ENCODE peak calls at places on chromosome 20, in seven cellular contexts. A is CD8-positive, alpha-beta T cell; Y is esophagus squamous epithelium; L is aorta; J is lower lobe of right lung; K is CD8-positive, alpha-beta memory T cell; I is right cardiac atrium. B is an unnamed sample.

GRCh38 chr20:17226410-17227198 is at the start of gene PCSK2:
- DNase-seq in I (peak; percentile 69), A (no peak), K (no peak), L (peak; percentile 77), Y (no peak), J (peak; percentile 70), B (no peak)

GRCh38 chr20:32343438-32343837 is 14.7 kb upstream of the ASXL1 start:
- DNase-seq in Y (no peak), A (no peak), K (no peak), I (no peak), L (no peak), J (no peak), B (no peak)

GRCh38 chr20:38841570-38841969 is 36.1 kb downstream of the PPP1R16B start:
- DNase-seq in K (no peak), J (no peak), L (no peak), Y (no peak), I (no peak), A (no peak), B (no peak)

GRCh38 chr20:49245921-49246740 is 26.9 kb downstream of the DDX27 start:
- DNase-seq in Y (no peak), A (no peak), I (peak; percentile 77), K (no peak), L (no peak), J (no peak), B (peak; percentile 59)

GRCh38 chr20:57155415-57155814 is 111.0 kb downstream of the BMP7 start:
- DNase-seq in A (no peak), L (peak; percentile 21), Y (no peak), I (no peak), K (no peak), J (no peak), B (no peak)

GRCh38 chr20:25040438-25040831 is 17.5 kb downstream of the ACSS1 start:
- DNase-seq in J (peak; percentile 69), L (no peak), Y (no peak), A (no peak), K (no peak), I (peak; percentile 70), B (no peak)

GRCh38 chr20:10551732-10552724 is 116.9 kb downstream of the SLX4IP start:
- DNase-seq in K (no peak), L (no peak), A (no peak), Y (no peak), I (peak; percentile 48), J (no peak), B (no peak)

GRCh38 chr20:50611128-50611810 is 80.1 kb downstream of the RIPOR3 start:
- DNase-seq in Y (no peak), A (no peak), K (no peak), I (peak; percentile 81), J (no peak), L (no peak), B (no peak)

GRCh38 chr20:36773548-36774242 is at the start of gene DSN1:
- DNase-seq in K (peak; percentile 98), L (peak; percentile 99), A (peak; percentile 98), Y (peak; percentile 80), J (peak; percentile 99), I (peak; percentile 100), B (peak; percentile 97)

GRCh38 chr20:57370316-57370715 is 19.3 kb downstream of the RAE1 start:
- DNase-seq in K (no peak), Y (no peak), J (no peak), I (no peak), A (no peak), L (no peak), B (no peak)

GRCh38 chr20:37288091-37288490 is 1.4 kb upstream of the MANBAL start:
- DNase-seq in A (no peak), K (no peak), J (peak; percentile 56), L (no peak), I (no peak), Y (no peak), B (no peak)

GRCh38 chr20:51565741-51566140 is 23.2 kb upstream of the NFATC2 start:
- DNase-seq in Y (no peak), A (no peak), I (no peak), J (no peak), L (no peak), K (no peak), B (peak; percentile 28)

GRCh38 chr20:39112196-39112743 is 150.1 kb downstream of the DHX35 start:
- DNase-seq in J (no peak), K (no peak), A (no peak), L (no peak), Y (no peak), I (peak; percentile 67), B (peak; percentile 35)

GRCh38 chr20:11726021-11726420 is 191.7 kb upstream of the BTBD3 start:
- DNase-seq in A (no peak), J (no peak), I (no peak), L (no peak), Y (no peak), K (no peak), B (no peak)

GRCh38 chr20:64109390-64109747 is 2.0 kb upstream of the NPBWR2 start:
- DNase-seq in J (no peak), K (no peak), L (peak; percentile 9), Y (no peak), A (no peak), I (peak; percentile 33), B (no peak)

GRCh38 chr20:59164681-59165388 is 1.2 kb downstream of the ZNF831 start:
- DNase-seq in J (no peak), L (no peak), K (no peak), A (peak; percentile 19), Y (no peak), I (no peak), B (no peak)

GRCh38 chr20:43102394-43102793 is 87.3 kb downstream of the PTPRT start:
- DNase-seq in I (no peak), L (no peak), J (no peak), A (no peak), K (no peak), Y (no peak), B (no peak)

GRCh38 chr20:19706463-19706862 is 51.6 kb upstream of the RIN2 start:
- DNase-seq in K (no peak), J (no peak), I (no peak), A (no peak), Y (no peak), L (no peak), B (peak; percentile 38)

GRCh38 chr20:10169752-10170151 is 48.9 kb upstream of the SNAP25 start:
- DNase-seq in K (no peak), J (no peak), Y (no peak), A (no peak), L (no peak), I (no peak), B (no peak)

GRCh38 chr20:52104546-52105044 is 87.0 kb downstream of the ZFP64 start:
- DNase-seq in A (no peak), J (no peak), I (no peak), K (no peak), L (no peak), Y (no peak), B (no peak)

GRCh38 chr20:51938557-51939324 is 136.4 kb upstream of the SALL4 start:
- DNase-seq in K (no peak), Y (no peak), A (no peak), J (no peak), L (no peak), I (no peak), B (no peak)

GRCh38 chr20:50967621-50968020 is 9.0 kb downstream of the MOCS3 start:
- DNase-seq in K (no peak), J (no peak), I (no peak), Y (no peak), L (no peak), A (no peak), B (no peak)

DNA sequence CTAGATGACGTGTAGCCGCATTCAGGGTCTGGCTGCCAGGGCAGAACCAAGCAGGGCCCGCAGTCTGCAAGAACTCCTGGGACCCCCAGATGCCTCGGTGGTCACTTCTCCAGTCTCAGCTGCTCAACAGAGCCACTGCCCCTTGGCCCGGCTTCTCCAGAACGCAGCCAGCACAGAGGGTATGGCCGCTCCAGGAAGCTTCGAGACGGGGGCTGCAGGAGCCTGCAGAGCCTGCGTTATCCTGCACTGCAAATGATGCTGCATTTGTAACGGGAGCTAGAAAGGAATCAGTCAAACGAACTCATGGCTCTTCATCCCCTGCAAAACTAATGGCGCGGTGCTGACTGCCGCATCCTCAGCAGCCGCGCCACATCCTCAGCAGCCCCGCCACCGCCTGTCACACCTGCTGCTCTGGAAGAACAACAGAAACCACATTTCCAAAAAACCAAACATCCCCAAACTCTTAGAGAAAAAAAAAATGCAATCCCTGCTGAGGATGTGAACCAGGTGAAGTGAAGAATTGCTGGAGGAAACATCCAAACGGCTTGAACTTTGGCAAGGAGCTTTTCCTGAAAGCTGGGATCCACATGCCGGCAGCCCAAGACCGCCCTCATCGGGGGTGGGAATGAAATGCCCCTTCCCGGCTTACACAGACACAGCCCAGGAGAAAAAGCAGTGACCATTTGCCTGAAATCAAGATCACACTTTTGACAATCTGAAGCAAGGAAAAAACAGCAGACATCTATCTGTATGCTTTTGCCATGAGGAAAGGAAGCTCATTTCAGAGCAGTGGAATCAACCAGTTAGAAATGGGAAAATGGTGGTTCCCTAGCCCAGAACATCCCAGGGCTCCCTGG is 254.7 kb downstream of the TAF4 start:
- DNase-seq in A (no peak), I (no peak), L (peak; percentile 36), J (peak; percentile 30), Y (no peak), K (no peak), B (no peak)
- H3K4me1 ChIP-seq in A (no peaks in the 10 kb centered on the region), I (no peaks in the 10 kb centered on the region), L (no peaks in the 10 kb centered on the region), J (no peaks in the 10 kb centered on the region), Y (no peaks in the 10 kb centered on the region), K (no peaks in the 10 kb centered on the region), B (no peaks in the 10 kb centered on the region)

GRCh38 chr20:33630507-33630906 is 31.6 kb upstream of the C20orf144 start:
- DNase-seq in Y (no peak), A (no peak), J (no peak), K (no peak), I (no peak), L (no peak), B (no peak)
- H3K4me1 ChIP-seq in Y (no peaks in the 10 kb centered on the region), A (no peaks in the 10 kb centered on the region), J (no peaks in the 10 kb centered on the region), K (no peaks in the 10 kb centered on the region), I (no peaks in the 10 kb centered on the region), L (no peaks in the 10 kb centered on the region), B (no peaks in the 10 kb centered on the region)

GRCh38 chr20:41242807-41243206 is 74.7 kb downstream of the ZHX3 start:
- DNase-seq in A (no peak), J (no peak), L (no peak), I (no peak), K (no peak), Y (no peak), B (no peak)

GRCh38 chr20:41242352-41242751 is 75.2 kb downstream of the ZHX3 start:
- DNase-seq in I (no peak), A (no peak), L (no peak), K (no peak), J (no peak), Y (no peak), B (no peak)

GRCh38 chr20:41247523-41248370 is 69.8 kb downstream of the ZHX3 start:
- DNase-seq in K (no peak), J (no peak), A (no peak), I (no peak), L (no peak), Y (no peak), B (peak; percentile 82)

GRCh38 chr20:41248371-41249024 is 69.0 kb downstream of the ZHX3 start:
- DNase-seq in I (no peak), K (no peak), A (no peak), Y (no peak), J (no peak), L (no peak), B (no peak)

GRCh38 chr20:41245086-41245707 is 72.3 kb downstream of the ZHX3 start:
- DNase-seq in J (no peak), Y (no peak), L (no peak), A (no peak), K (no peak), I (peak; percentile 51), B (no peak)
- H3K4me1 ChIP-seq in J (peaks cover 52% of the 10 kb centered on the region), Y (peaks cover 50% of the 10 kb centered on the region), L (peaks cover 23% of the 10 kb centered on the region), A (peaks cover 12% of the 10 kb centered on the region), K (peaks cover 10% of the 10 kb centered on the region), I (peaks cover 33% of the 10 kb centered on the region), B (peaks cover 44% of the 10 kb centered on the region)

GRCh38 chr20:33819456-33819855 is 8.3 kb downstream of the CHMP4B start:
- DNase-seq in K (no peak), A (no peak), I (no peak), L (no peak), J (no peak), Y (no peak), B (no peak)
- H3K4me1 ChIP-seq in K (peaks cover 15% of the 10 kb centered on the region), A (peaks cover 20% of the 10 kb centered on the region), I (peaks cover 20% of the 10 kb centered on the region), L (peaks cover 10% of the 10 kb centered on the region), J (peaks cover 53% of the 10 kb centered on the region), Y (peaks cover 26% of the 10 kb centered on the region), B (peaks cover 82% of the 10 kb centered on the region)

B was measured in MM.1S.